ENCODE peak calls at places on chromosomes 13 and 19, in nine cellular contexts. One of them, this sample, is unnamed.
A peak's percentile ranks its signal among the peaks of the same experiment; 100 is the strongest.

GRCh38 chr13:95569966-95570365 is 17.4 kb downstream of the CLDN10 start:
- DNase-seq in stimulated activated effector memory CD8-positive, alpha-beta T cell treated with anti-CD3 and anti-CD28 coated beads, Interleukin-12 subunit alpha, Interleukin-12 subunit beta, amount 100 ng/mL, for 72 hours: no peak
- DNase-seq in astrocyte of the cerebellum: no peak
- DNase-seq in caudate nucleus: no peak
- DNase-seq in NCI-H2107: no peak
- DNase-seq in left cardiac atrium: no peak
- DNase-seq in progenitor cell of endocrine pancreas: no peak
- DNase-seq in amniotic stem cell: no peak
- DNase-seq in iPS-NIHi11: no peak
- DNase-seq in this sample: no peak

GRCh38 chr19:13208131-13208963 is 58.1 kb downstream of the IER2 start:
- DNase-seq in iPS-NIHi11: peak; percentile 58
- DNase-seq in stimulated activated effector memory CD8-positive, alpha-beta T cell treated with anti-CD3 and anti-CD28 coated beads, Interleukin-12 subunit alpha, Interleukin-12 subunit beta, amount 100 ng/mL, for 72 hours: peak; percentile 64
- DNase-seq in astrocyte of the cerebellum: no peak
- DNase-seq in left cardiac atrium: peak; percentile 44
- DNase-seq in NCI-H2107: no peak
- DNase-seq in amniotic stem cell: peak; percentile 11
- DNase-seq in progenitor cell of endocrine pancreas: no peak
- DNase-seq in caudate nucleus: no peak
- DNase-seq in this sample: peak; percentile 56

GRCh38 chr13:95382906-95383305 is 81.7 kb upstream of the ABCC4 start:
- DNase-seq in NCI-H2107: no peak
- DNase-seq in caudate nucleus: no peak
- DNase-seq in stimulated activated effector memory CD8-positive, alpha-beta T cell treated with anti-CD3 and anti-CD28 coated beads, Interleukin-12 subunit alpha, Interleukin-12 subunit beta, amount 100 ng/mL, for 72 hours: no peak
- DNase-seq in left cardiac atrium: no peak
- DNase-seq in iPS-NIHi11: no peak
- DNase-seq in amniotic stem cell: no peak
- DNase-seq in astrocyte of the cerebellum: no peak
- DNase-seq in progenitor cell of endocrine pancreas: no peak
- DNase-seq in this sample: no peak

GRCh38 chr13:111664696-111665095 is 344.3 kb downstream of the TEX29 start:
- DNase-seq in amniotic stem cell: no peak
- DNase-seq in iPS-NIHi11: no peak
- DNase-seq in caudate nucleus: no peak
- DNase-seq in progenitor cell of endocrine pancreas: no peak
- DNase-seq in stimulated activated effector memory CD8-positive, alpha-beta T cell treated with anti-CD3 and anti-CD28 coated beads, Interleukin-12 subunit alpha, Interleukin-12 subunit beta, amount 100 ng/mL, for 72 hours: no peak
- DNase-seq in astrocyte of the cerebellum: no peak
- DNase-seq in left cardiac atrium: no peak
- DNase-seq in NCI-H2107: no peak
- DNase-seq in this sample: no peak

GRCh38 chr19:13060233-13060963 is 42.3 kb downstream of the LYL1 start:
- DNase-seq in iPS-NIHi11: no peak
- DNase-seq in amniotic stem cell: no peak
- DNase-seq in stimulated activated effector memory CD8-positive, alpha-beta T cell treated with anti-CD3 and anti-CD28 coated beads, Interleukin-12 subunit alpha, Interleukin-12 subunit beta, amount 100 ng/mL, for 72 hours: no peak
- DNase-seq in astrocyte of the cerebellum: no peak
- DNase-seq in NCI-H2107: no peak
- DNase-seq in left cardiac atrium: peak; percentile 50
- DNase-seq in progenitor cell of endocrine pancreas: peak; percentile 39
- DNase-seq in caudate nucleus: peak; percentile 59
- DNase-seq in this sample: no peak

GRCh38 chr13:33992891-33993336 is 175.0 kb downstream of the RFC3 start:
- DNase-seq in progenitor cell of endocrine pancreas: no peak
- DNase-seq in NCI-H2107: no peak
- DNase-seq in caudate nucleus: no peak
- DNase-seq in iPS-NIHi11: no peak
- DNase-seq in amniotic stem cell: no peak
- DNase-seq in stimulated activated effector memory CD8-positive, alpha-beta T cell treated with anti-CD3 and anti-CD28 coated beads, Interleukin-12 subunit alpha, Interleukin-12 subunit beta, amount 100 ng/mL, for 72 hours: no peak
- DNase-seq in astrocyte of the cerebellum: no peak
- DNase-seq in left cardiac atrium: no peak
- DNase-seq in this sample: no peak

GRCh38 chr19:13974073-13974472 is 21.8 kb downstream of the DCAF15 start:
- DNase-seq in caudate nucleus: no peak
- DNase-seq in astrocyte of the cerebellum: no peak
- DNase-seq in progenitor cell of endocrine pancreas: no peak
- DNase-seq in amniotic stem cell: no peak
- DNase-seq in iPS-NIHi11: peak; percentile 93
- DNase-seq in NCI-H2107: no peak
- DNase-seq in stimulated activated effector memory CD8-positive, alpha-beta T cell treated with anti-CD3 and anti-CD28 coated beads, Interleukin-12 subunit alpha, Interleukin-12 subunit beta, amount 100 ng/mL, for 72 hours: no peak
- DNase-seq in left cardiac atrium: no peak
- DNase-seq in this sample: peak; percentile 44

GRCh38 chr19:54206831-54207177 is 6.1 kb downstream of the RPS9 start:
- DNase-seq in stimulated activated effector memory CD8-positive, alpha-beta T cell treated with anti-CD3 and anti-CD28 coated beads, Interleukin-12 subunit alpha, Interleukin-12 subunit beta, amount 100 ng/mL, for 72 hours: no peak
- DNase-seq in progenitor cell of endocrine pancreas: no peak
- DNase-seq in iPS-NIHi11: no peak
- DNase-seq in caudate nucleus: no peak
- DNase-seq in NCI-H2107: no peak
- DNase-seq in amniotic stem cell: no peak
- DNase-seq in astrocyte of the cerebellum: no peak
- DNase-seq in left cardiac atrium: no peak
- DNase-seq in this sample: no peak

GRCh38 chr13:101529419-101529818 is 76.9 kb downstream of the ITGBL1 start:
- DNase-seq in amniotic stem cell: no peak
- DNase-seq in stimulated activated effector memory CD8-positive, alpha-beta T cell treated with anti-CD3 and anti-CD28 coated beads, Interleukin-12 subunit alpha, Interleukin-12 subunit beta, amount 100 ng/mL, for 72 hours: no peak
- DNase-seq in left cardiac atrium: no peak
- DNase-seq in progenitor cell of endocrine pancreas: no peak
- DNase-seq in NCI-H2107: no peak
- DNase-seq in caudate nucleus: no peak
- DNase-seq in iPS-NIHi11: no peak
- DNase-seq in astrocyte of the cerebellum: peak; percentile 94
- DNase-seq in this sample: no peak

GRCh38 chr13:85236431-85236830 is 562.8 kb downstream of the SLITRK6 start:
- DNase-seq in iPS-NIHi11: no peak
- DNase-seq in amniotic stem cell: no peak
- DNase-seq in NCI-H2107: no peak
- DNase-seq in left cardiac atrium: no peak
- DNase-seq in caudate nucleus: no peak
- DNase-seq in progenitor cell of endocrine pancreas: no peak
- DNase-seq in astrocyte of the cerebellum: peak; percentile 13
- DNase-seq in stimulated activated effector memory CD8-positive, alpha-beta T cell treated with anti-CD3 and anti-CD28 coated beads, Interleukin-12 subunit alpha, Interleukin-12 subunit beta, amount 100 ng/mL, for 72 hours: no peak
- DNase-seq in this sample: no peak

GRCh38 chr13:33518442-33518841 is 232.9 kb upstream of the STARD13 start:
- DNase-seq in NCI-H2107: no peak
- DNase-seq in astrocyte of the cerebellum: no peak
- DNase-seq in progenitor cell of endocrine pancreas: no peak
- DNase-seq in left cardiac atrium: no peak
- DNase-seq in amniotic stem cell: no peak
- DNase-seq in iPS-NIHi11: no peak
- DNase-seq in caudate nucleus: no peak
- DNase-seq in stimulated activated effector memory CD8-positive, alpha-beta T cell treated with anti-CD3 and anti-CD28 coated beads, Interleukin-12 subunit alpha, Interleukin-12 subunit beta, amount 100 ng/mL, for 72 hours: no peak
- DNase-seq in this sample: no peak

GRCh38 chr13:91747164-91747563 is 348.7 kb downstream of the GPC5 start:
- DNase-seq in NCI-H2107: no peak
- DNase-seq in caudate nucleus: no peak
- DNase-seq in left cardiac atrium: no peak
- DNase-seq in astrocyte of the cerebellum: no peak
- DNase-seq in progenitor cell of endocrine pancreas: no peak
- DNase-seq in amniotic stem cell: no peak
- DNase-seq in stimulated activated effector memory CD8-positive, alpha-beta T cell treated with anti-CD3 and anti-CD28 coated beads, Interleukin-12 subunit alpha, Interleukin-12 subunit beta, amount 100 ng/mL, for 72 hours: no peak
- DNase-seq in iPS-NIHi11: no peak
- DNase-seq in this sample: no peak

GRCh38 chr13:41408061-41408460 is 49.3 kb upstream of the RGCC start:
- DNase-seq in caudate nucleus: no peak
- DNase-seq in progenitor cell of endocrine pancreas: no peak
- DNase-seq in stimulated activated effector memory CD8-positive, alpha-beta T cell treated with anti-CD3 and anti-CD28 coated beads, Interleukin-12 subunit alpha, Interleukin-12 subunit beta, amount 100 ng/mL, for 72 hours: no peak
- DNase-seq in amniotic stem cell: no peak
- DNase-seq in NCI-H2107: no peak
- DNase-seq in astrocyte of the cerebellum: no peak
- DNase-seq in left cardiac atrium: no peak
- DNase-seq in iPS-NIHi11: no peak
- DNase-seq in this sample: no peak

GRCh38 chr13:33838567-33839131 is 20.7 kb downstream of the RFC3 start:
- DNase-seq in left cardiac atrium: no peak
- DNase-seq in amniotic stem cell: no peak
- DNase-seq in NCI-H2107: no peak
- DNase-seq in stimulated activated effector memory CD8-positive, alpha-beta T cell treated with anti-CD3 and anti-CD28 coated beads, Interleukin-12 subunit alpha, Interleukin-12 subunit beta, amount 100 ng/mL, for 72 hours: no peak
- DNase-seq in astrocyte of the cerebellum: no peak
- DNase-seq in progenitor cell of endocrine pancreas: no peak
- DNase-seq in iPS-NIHi11: no peak
- DNase-seq in caudate nucleus: no peak
- DNase-seq in this sample: no peak

GRCh38 chr13:77387607-77388200 is 60.8 kb upstream of the MYCBP2 start:
- DNase-seq in left cardiac atrium: no peak
- DNase-seq in amniotic stem cell: no peak
- DNase-seq in progenitor cell of endocrine pancreas: no peak
- DNase-seq in iPS-NIHi11: no peak
- DNase-seq in stimulated activated effector memory CD8-positive, alpha-beta T cell treated with anti-CD3 and anti-CD28 coated beads, Interleukin-12 subunit alpha, Interleukin-12 subunit beta, amount 100 ng/mL, for 72 hours: no peak
- DNase-seq in caudate nucleus: no peak
- DNase-seq in NCI-H2107: no peak
- DNase-seq in astrocyte of the cerebellum: no peak
- DNase-seq in this sample: no peak

GRCh38 chr13:111947026-111947810 is 119.7 kb upstream of the SOX1 start:
- DNase-seq in left cardiac atrium: no peak
- DNase-seq in amniotic stem cell: no peak
- DNase-seq in stimulated activated effector memory CD8-positive, alpha-beta T cell treated with anti-CD3 and anti-CD28 coated beads, Interleukin-12 subunit alpha, Interleukin-12 subunit beta, amount 100 ng/mL, for 72 hours: no peak
- DNase-seq in caudate nucleus: no peak
- DNase-seq in astrocyte of the cerebellum: no peak
- DNase-seq in NCI-H2107: peak; percentile 42
- DNase-seq in iPS-NIHi11: no peak
- DNase-seq in progenitor cell of endocrine pancreas: no peak
- DNase-seq in this sample: no peak

GRCh38 chr13:98293570-98294142 is 116.6 kb upstream of the RNF113B start:
- DNase-seq in caudate nucleus: no peak
- DNase-seq in NCI-H2107: no peak
- DNase-seq in left cardiac atrium: no peak
- DNase-seq in progenitor cell of endocrine pancreas: no peak
- DNase-seq in iPS-NIHi11: no peak
- DNase-seq in amniotic stem cell: no peak
- DNase-seq in stimulated activated effector memory CD8-positive, alpha-beta T cell treated with anti-CD3 and anti-CD28 coated beads, Interleukin-12 subunit alpha, Interleukin-12 subunit beta, amount 100 ng/mL, for 72 hours: no peak
- DNase-seq in astrocyte of the cerebellum: peak; percentile 44
- DNase-seq in this sample: no peak

GRCh38 chr19:38663156-38663651 is 15.8 kb downstream of the ACTN4 start:
- DNase-seq in astrocyte of the cerebellum: no peak
- DNase-seq in amniotic stem cell: no peak
- DNase-seq in NCI-H2107: no peak
- DNase-seq in progenitor cell of endocrine pancreas: no peak
- DNase-seq in iPS-NIHi11: no peak
- DNase-seq in stimulated activated effector memory CD8-positive, alpha-beta T cell treated with anti-CD3 and anti-CD28 coated beads, Interleukin-12 subunit alpha, Interleukin-12 subunit beta, amount 100 ng/mL, for 72 hours: no peak
- DNase-seq in caudate nucleus: no peak
- DNase-seq in left cardiac atrium: no peak
- DNase-seq in this sample: no peak

GRCh38 chr13:44230736-44231135 is 142.9 kb upstream of the SERP2 start:
- DNase-seq in progenitor cell of endocrine pancreas: no peak
- DNase-seq in astrocyte of the cerebellum: peak; percentile 27
- DNase-seq in iPS-NIHi11: no peak
- DNase-seq in left cardiac atrium: no peak
- DNase-seq in amniotic stem cell: no peak
- DNase-seq in caudate nucleus: no peak
- DNase-seq in stimulated activated effector memory CD8-positive, alpha-beta T cell treated with anti-CD3 and anti-CD28 coated beads, Interleukin-12 subunit alpha, Interleukin-12 subunit beta, amount 100 ng/mL, for 72 hours: no peak
- DNase-seq in NCI-H2107: no peak
- DNase-seq in this sample: no peak

GRCh38 chr19:1082165-1082927 is 12.8 kb downstream of the POLR2E start:
- DNase-seq in caudate nucleus: no peak
- DNase-seq in iPS-NIHi11: peak; percentile 97
- DNase-seq in astrocyte of the cerebellum: no peak
- DNase-seq in left cardiac atrium: peak; percentile 55
- DNase-seq in progenitor cell of endocrine pancreas: peak; percentile 93
- DNase-seq in stimulated activated effector memory CD8-positive, alpha-beta T cell treated with anti-CD3 and anti-CD28 coated beads, Interleukin-12 subunit alpha, Interleukin-12 subunit beta, amount 100 ng/mL, for 72 hours: peak; percentile 83
- DNase-seq in NCI-H2107: peak; percentile 86
- DNase-seq in amniotic stem cell: no peak
- DNase-seq in this sample: peak; percentile 67

GRCh38 chr13:108086678-108087077 is 128.7 kb downstream of the LIG4 start:
- DNase-seq in iPS-NIHi11: no peak
- DNase-seq in caudate nucleus: no peak
- DNase-seq in astrocyte of the cerebellum: no peak
- DNase-seq in NCI-H2107: no peak
- DNase-seq in progenitor cell of endocrine pancreas: no peak
- DNase-seq in stimulated activated effector memory CD8-positive, alpha-beta T cell treated with anti-CD3 and anti-CD28 coated beads, Interleukin-12 subunit alpha, Interleukin-12 subunit beta, amount 100 ng/mL, for 72 hours: no peak
- DNase-seq in left cardiac atrium: no peak
- DNase-seq in amniotic stem cell: no peak
- DNase-seq in this sample: no peak

GRCh38 chr19:42596391-42597071 is 1.8 kb upstream of the CEACAM8 start:
- DNase-seq in astrocyte of the cerebellum: no peak
- DNase-seq in NCI-H2107: no peak
- DNase-seq in iPS-NIHi11: peak; percentile 71
- DNase-seq in caudate nucleus: no peak
- DNase-seq in amniotic stem cell: no peak
- DNase-seq in stimulated activated effector memory CD8-positive, alpha-beta T cell treated with anti-CD3 and anti-CD28 coated beads, Interleukin-12 subunit alpha, Interleukin-12 subunit beta, amount 100 ng/mL, for 72 hours: peak; percentile 73
- DNase-seq in left cardiac atrium: peak; percentile 36
- DNase-seq in progenitor cell of endocrine pancreas: peak; percentile 48
- DNase-seq in this sample: peak; percentile 73

GRCh38 chr13:78650725-78651083 is 8.3 kb downstream of the OBI1 start:
- DNase-seq in amniotic stem cell: no peak
- DNase-seq in progenitor cell of endocrine pancreas: no peak
- DNase-seq in astrocyte of the cerebellum: no peak
- DNase-seq in left cardiac atrium: no peak
- DNase-seq in caudate nucleus: no peak
- DNase-seq in NCI-H2107: no peak
- DNase-seq in stimulated activated effector memory CD8-positive, alpha-beta T cell treated with anti-CD3 and anti-CD28 coated beads, Interleukin-12 subunit alpha, Interleukin-12 subunit beta, amount 100 ng/mL, for 72 hours: no peak
- DNase-seq in iPS-NIHi11: no peak
- DNase-seq in this sample: no peak

GRCh38 chr13:29361716-29362115 is 233.8 kb downstream of the SLC7A1 start:
- DNase-seq in progenitor cell of endocrine pancreas: no peak
- DNase-seq in iPS-NIHi11: no peak
- DNase-seq in left cardiac atrium: no peak
- DNase-seq in amniotic stem cell: no peak
- DNase-seq in astrocyte of the cerebellum: no peak
- DNase-seq in NCI-H2107: no peak
- DNase-seq in caudate nucleus: no peak
- DNase-seq in stimulated activated effector memory CD8-positive, alpha-beta T cell treated with anti-CD3 and anti-CD28 coated beads, Interleukin-12 subunit alpha, Interleukin-12 subunit beta, amount 100 ng/mL, for 72 hours: no peak
- DNase-seq in this sample: no peak

GRCh38 chr13:39729161-39729560 is 73.7 kb downstream of the COG6 start:
- DNase-seq in caudate nucleus: no peak
- DNase-seq in stimulated activated effector memory CD8-positive, alpha-beta T cell treated with anti-CD3 and anti-CD28 coated beads, Interleukin-12 subunit alpha, Interleukin-12 subunit beta, amount 100 ng/mL, for 72 hours: no peak
- DNase-seq in astrocyte of the cerebellum: no peak
- DNase-seq in iPS-NIHi11: no peak
- DNase-seq in NCI-H2107: no peak
- DNase-seq in left cardiac atrium: no peak
- DNase-seq in progenitor cell of endocrine pancreas: no peak
- DNase-seq in amniotic stem cell: no peak
- DNase-seq in this sample: no peak

GRCh38 chr13:39538826-39539555 is 64.0 kb downstream of the LHFPL6 start:
- DNase-seq in stimulated activated effector memory CD8-positive, alpha-beta T cell treated with anti-CD3 and anti-CD28 coated beads, Interleukin-12 subunit alpha, Interleukin-12 subunit beta, amount 100 ng/mL, for 72 hours: no peak
- DNase-seq in caudate nucleus: no peak
- DNase-seq in NCI-H2107: peak; percentile 54
- DNase-seq in astrocyte of the cerebellum: peak; percentile 38
- DNase-seq in amniotic stem cell: no peak
- DNase-seq in progenitor cell of endocrine pancreas: no peak
- DNase-seq in left cardiac atrium: no peak
- DNase-seq in iPS-NIHi11: no peak
- DNase-seq in this sample: no peak

GRCh38 chr13:30124131-30124768 is 183.1 kb downstream of the KATNAL1 start:
- DNase-seq in left cardiac atrium: no peak
- DNase-seq in amniotic stem cell: no peak
- DNase-seq in NCI-H2107: no peak
- DNase-seq in progenitor cell of endocrine pancreas: no peak
- DNase-seq in caudate nucleus: no peak
- DNase-seq in iPS-NIHi11: no peak
- DNase-seq in stimulated activated effector memory CD8-positive, alpha-beta T cell treated with anti-CD3 and anti-CD28 coated beads, Interleukin-12 subunit alpha, Interleukin-12 subunit beta, amount 100 ng/mL, for 72 hours: no peak
- DNase-seq in astrocyte of the cerebellum: no peak
- DNase-seq in this sample: no peak

GRCh38 chr19:16258440-16258903 is 60.8 kb downstream of the AP1M1 start:
- DNase-seq in amniotic stem cell: no peak
- DNase-seq in stimulated activated effector memory CD8-positive, alpha-beta T cell treated with anti-CD3 and anti-CD28 coated beads, Interleukin-12 subunit alpha, Interleukin-12 subunit beta, amount 100 ng/mL, for 72 hours: no peak
- DNase-seq in caudate nucleus: peak; percentile 48
- DNase-seq in NCI-H2107: no peak
- DNase-seq in progenitor cell of endocrine pancreas: no peak
- DNase-seq in iPS-NIHi11: no peak
- DNase-seq in astrocyte of the cerebellum: no peak
- DNase-seq in left cardiac atrium: peak; percentile 83
- DNase-seq in this sample: no peak

This sample was measured in glutamatergic neuron.